ENCODE peak calls at places on chromosomes 5 and 9, in five cellular contexts. P is SK-N-SH; V is NB4; A is GM18507; F is effector CD4-positive, alpha-beta T cell. Y is an unnamed sample.

GRCh38 chr9:98253563-98253962 is 1.9 kb downstream of the TBC1D2 start:
- DNase-seq in P (no peak), V (no peak), A (no peak), F (no peak), Y (no peak)

GRCh38 chr5:139486201-139486600 is 3.6 kb upstream of the STING1 start:
- DNase-seq in P (no peak), V (no peak), A (no peak), F (no peak), Y (no peak)

GRCh38 chr5:53430618-53431252 is 49.7 kb upstream of the FST start:
- DNase-seq in P (no peak), V (peak; percentile 38), A (no peak), F (no peak), Y (no peak)

GRCh38 chr5:8525835-8526234 is 656.9 kb downstream of the MTRR start:
- DNase-seq in P (no peak), V (no peak), A (no peak), F (no peak), Y (no peak)

GRCh38 chr9:105333076-105333475 is 88.6 kb downstream of the SLC44A1 start:
- DNase-seq in P (no peak), V (no peak), A (no peak), F (no peak), Y (no peak)

GRCh38 chr5:655406-655805 is 37.7 kb downstream of the TPPP start:
- DNase-seq in P (no peak), V (no peak), A (no peak), F (no peak), Y (no peak)

GRCh38 chr9:125551781-125552180 is 155.2 kb downstream of the MAPKAP1 start:
- DNase-seq in P (no peak), V (no peak), A (no peak), F (no peak), Y (no peak)

GRCh38 chr9:113397077-113397696 is 3.9 kb downstream of the ALAD start:
- DNase-seq in P (peak; percentile 4), V (no peak), A (no peak), F (no peak), Y (no peak)

GRCh38 chr5:160375166-160375565 is 4.7 kb upstream of the C1QTNF2 start:
- DNase-seq in P (no peak), V (no peak), A (no peak), F (no peak), Y (no peak)

GRCh38 chr5:93717162-93717561 is 24.2 kb downstream of the POU5F2 start:
- DNase-seq in P (no peak), V (peak; percentile 3), A (no peak), F (no peak), Y (no peak)

GRCh38 chr9:126836216-126836615 is 24.2 kb upstream of the ZBTB34 start:
- DNase-seq in P (no peak), V (no peak), A (no peak), F (no peak), Y (no peak)

GRCh38 chr5:1330847-1331831 is 13.8 kb downstream of the CLPTM1L start:
- DNase-seq in P (no peak), V (no peak), A (no peak), F (no peak), Y (no peak)

GRCh38 chr5:28305891-28306290 is 1267.5 kb upstream of the CDH9 start:
- DNase-seq in P (no peak), V (no peak), A (no peak), F (no peak), Y (no peak)

GRCh38 chr9:137969685-137970084 is 92.1 kb downstream of the CACNA1B start:
- DNase-seq in P (no peak), V (no peak), A (no peak), F (no peak), Y (no peak)

GRCh38 chr9:72526901-72527800 is 5.7 kb downstream of the TMC1 start:
- DNase-seq in P (peak; percentile 5), V (peak; percentile 88), A (no peak), F (peak; percentile 67), Y (peak; percentile 68)

GRCh38 chr5:140926211-140926902 is at the start of gene PCDHAC1:
- DNase-seq in P (peak; percentile 95), V (no peak), A (no peak), F (no peak), Y (no peak)

GRCh38 chr5:122937914-122938313 is 92.5 kb downstream of the SNX24 start:
- DNase-seq in P (no peak), V (no peak), A (no peak), F (no peak), Y (no peak)

GRCh38 chr5:142000709-142001484 is 11.9 kb downstream of the GNPDA1 start:
- DNase-seq in P (no peak), V (peak; percentile 25), A (no peak), F (no peak), Y (no peak)

GRCh38 chr9:77909306-77909705 is 122.3 kb downstream of the GNAQ start:
- DNase-seq in P (no peak), V (peak; percentile 97), A (no peak), F (no peak), Y (no peak)

GRCh38 chr5:79229357-79230174 is 6.4 kb upstream of the JMY start:
- DNase-seq in P (peak; percentile 23), V (no peak), A (no peak), F (no peak), Y (peak; percentile 11)

GRCh38 chr5:115599502-115599901 is 2.8 kb downstream of the TICAM2 start:
- DNase-seq in P (peak; percentile 36), V (peak; percentile 46), A (no peak), F (no peak), Y (no peak)

GRCh38 chr9:109475526-109475925 is 22.6 kb downstream of the PTPN3 start:
- DNase-seq in P (no peak), V (no peak), A (no peak), F (no peak), Y (no peak)

GRCh38 chr5:17228833-17229291 is 11.4 kb downstream of the BASP1 start:
- DNase-seq in P (no peak), V (no peak), A (no peak), F (no peak), Y (no peak)

GRCh38 chr9:132531187-132531586 is 51.2 kb upstream of the BARHL1 start:
- DNase-seq in P (no peak), V (no peak), A (no peak), F (no peak), Y (no peak)

GRCh38 chr5:57494104-57495098 is 11.8 kb upstream of the ACTBL2 start:
- DNase-seq in P (no peak), V (peak; percentile 45), A (peak; percentile 3), F (no peak), Y (no peak)

GRCh38 chr5:71810456-71811181 is 91.5 kb downstream of the CARTPT start:
- DNase-seq in P (no peak), V (no peak), A (no peak), F (no peak), Y (no peak)

GRCh38 chr5:97575322-97575721 is 392.3 kb upstream of the RIOK2 start:
- DNase-seq in P (no peak), V (no peak), A (no peak), F (no peak), Y (no peak)

GRCh38 chr5:83440826-83441225 is 30.7 kb upstream of the VCAN start:
- DNase-seq in P (no peak), V (no peak), A (no peak), F (no peak), Y (no peak)

Y was measured in effector memory CD4-positive, alpha-beta T cell.